ENCODE peak calls at places on chromosomes 6 and 20, in ten cellular contexts. A is body of pancreas, C is H1, H is activated B cell treated with CpG ODN at 0.5 μM for 24 hours, M is fibroblast of the aortic adventitia, X is BJ, W is prostate gland, D is dorsolateral prefrontal cortex, L is Calu3, P is GM20000. O is an unnamed sample.

GRCh38 chr6:98648211-98648914 is 186.0 kb upstream of the POU3F2 start:
- DNase-seq in H (no peak), W (no peak), C (no peak), L (no peak), P (no peak), M (no peak), D (no peak), A (no peak), X (no peak), O (no peak)

GRCh38 chr6:14129572-14129971 is 12.0 kb downstream of the CD83 start:
- DNase-seq in M (peak), D (peak), L (peak), X (no peak), C (no peak), W (peak), A (peak), H (no peak), P (peak), O (peak)

GRCh38 chr6:124197148-124197547 is 393.5 kb downstream of the NKAIN2 start:
- DNase-seq in M (no peak), W (no peak), H (no peak), C (no peak), P (no peak), X (no peak), D (no peak), L (no peak), A (no peak), O (no peak)

GRCh38 chr20:54093423-54094267 is 23.3 kb upstream of the BCAS1 start:
- DNase-seq in L (no peak), M (no peak), P (no peak), H (no peak), D (no peak), W (no peak), X (no peak), A (no peak), C (no peak), O (no peak)

GRCh38 chr6:3061501-3061941 is 6.8 kb upstream of the RIPK1 start:
- DNase-seq in X (no peak), D (no peak), M (peak), H (no peak), W (no peak), A (no peak), L (peak), P (no peak), C (no peak), O (no peak)

GRCh38 chr20:4962257-4962855 is 39.0 kb downstream of the SLC23A2 start:
- DNase-seq in L (no peak), M (no peak), A (no peak), D (no peak), P (no peak), W (no peak), H (no peak), C (no peak), X (no peak), O (no peak)

GRCh38 chr20:59412251-59412650 is 111.8 kb downstream of the EDN3 start:
- DNase-seq in A (no peak), M (no peak), P (no peak), X (no peak), L (no peak), C (no peak), W (no peak), D (peak), H (no peak), O (no peak)

GRCh38 chr6:37783831-37784584 is 35.5 kb upstream of the ZFAND3 start:
- DNase-seq in A (peak), L (no peak), X (no peak), P (peak), H (peak), C (peak), M (peak), D (peak), W (peak), O (no peak)

GRCh38 chr6:158629376-158630221 is 14.9 kb downstream of the DYNLT1 start:
- DNase-seq in P (no peak), A (peak), L (no peak), C (peak), X (no peak), H (no peak), M (no peak), D (no peak), W (no peak), O (no peak)

GRCh38 chr20:1566701-1567100 is 9.2 kb upstream of the SIRPD start:
- DNase-seq in C (no peak), H (no peak), X (no peak), D (no peak), W (no peak), P (peak), M (no peak), A (no peak), L (no peak), O (no peak)

GRCh38 chr6:144922120-144922722 is 637.1 kb downstream of the UTRN start:
- DNase-seq in A (no peak), C (no peak), D (no peak), X (peak), M (peak), P (no peak), W (no peak), H (no peak), L (no peak), O (no peak)

GRCh38 chr6:7101290-7101689 is 6.5 kb upstream of the RREB1 start:
- DNase-seq in P (no peak), L (no peak), M (no peak), D (no peak), H (no peak), C (no peak), W (no peak), A (no peak), X (no peak), O (no peak)

GRCh38 chr6:20044883-20045282 is 167.4 kb downstream of the MBOAT1 start:
- DNase-seq in W (no peak), M (no peak), H (no peak), X (no peak), A (no peak), D (no peak), L (no peak), C (no peak), P (no peak), O (no peak)

GRCh38 chr6:144804246-144804790 is 519.2 kb downstream of the UTRN start:
- DNase-seq in C (no peak), D (no peak), H (no peak), L (no peak), W (no peak), P (no peak), X (no peak), A (no peak), M (no peak), O (no peak)

GRCh38 chr6:26204332-26205160 is 117.3 kb downstream of the HFE start:
- DNase-seq in W (peak), M (peak), C (peak), X (peak), P (peak), A (peak), L (peak), H (peak), D (peak), O (peak)

GRCh38 chr6:12327391-12327790 is 37.2 kb downstream of the EDN1 start:
- DNase-seq in W (no peak), M (peak), C (no peak), A (no peak), L (no peak), X (no peak), D (no peak), H (no peak), P (no peak), O (no peak)

GRCh38 chr20:19992996-19993908 is 23.9 kb upstream of the NAA20 start:
- DNase-seq in X (peak), P (no peak), A (peak), M (peak), H (no peak), W (peak), D (no peak), L (peak), C (no peak), O (no peak)

GRCh38 chr20:34947336-34947735 is 8.3 kb downstream of the GSS start:
- DNase-seq in C (no peak), P (no peak), L (no peak), X (no peak), M (no peak), W (no peak), A (no peak), D (no peak), H (no peak), O (no peak)

DNA sequence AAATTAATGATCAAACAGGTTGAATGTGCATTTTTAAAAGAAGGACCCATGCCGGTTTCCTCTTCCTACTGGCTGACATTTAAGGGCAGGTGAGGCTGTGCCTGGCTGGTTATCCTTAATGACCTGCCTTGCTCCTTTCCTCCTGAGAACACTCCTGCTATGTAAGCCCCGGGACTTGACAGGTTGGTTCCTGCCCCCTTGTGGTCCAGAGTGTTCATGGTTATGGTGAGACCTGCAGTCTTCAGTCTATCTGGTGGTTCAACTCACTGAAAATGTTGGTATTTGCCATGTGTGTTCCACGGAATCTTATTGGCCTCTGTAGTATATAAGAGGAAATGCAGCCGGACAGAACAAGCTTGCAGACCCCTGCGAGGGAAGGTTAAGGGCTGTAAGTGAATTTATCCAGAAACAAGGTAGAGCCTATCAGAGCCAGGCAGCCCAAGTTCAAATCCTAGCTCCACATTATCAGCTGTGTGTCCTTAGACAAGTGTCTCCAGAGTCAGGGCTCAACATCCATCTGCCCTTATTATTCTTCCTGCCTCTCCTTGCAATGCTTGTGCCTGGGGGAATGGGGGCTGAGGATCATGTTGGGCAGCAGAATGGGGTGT is 5.2 kb upstream of the BPIFA3 start:
- DNase-seq in A (peak), D (peak), P (peak), L (peak), H (no peak), W (peak), M (peak), C (peak), X (no peak), O (peak)
- TF ChIP-seq CTCF in A (peak), D (peak), P (peak), L (peak), H (no peak), W (peak), M (peak), C (peak), X (peak), O (peak)

GRCh38 chr20:25247100-25247665 is 702 bp upstream of the PYGB start:
- DNase-seq in D (peak), P (peak), A (peak), H (no peak), C (peak), M (peak), L (peak), X (no peak), W (peak), O (peak)
- TF ChIP-seq CTCF in D (peak), P (no peak), A (peak), H (no peak), C (peak), M (peak), L (no peak), X (peak), W (peak), O (no peak)

DNA sequence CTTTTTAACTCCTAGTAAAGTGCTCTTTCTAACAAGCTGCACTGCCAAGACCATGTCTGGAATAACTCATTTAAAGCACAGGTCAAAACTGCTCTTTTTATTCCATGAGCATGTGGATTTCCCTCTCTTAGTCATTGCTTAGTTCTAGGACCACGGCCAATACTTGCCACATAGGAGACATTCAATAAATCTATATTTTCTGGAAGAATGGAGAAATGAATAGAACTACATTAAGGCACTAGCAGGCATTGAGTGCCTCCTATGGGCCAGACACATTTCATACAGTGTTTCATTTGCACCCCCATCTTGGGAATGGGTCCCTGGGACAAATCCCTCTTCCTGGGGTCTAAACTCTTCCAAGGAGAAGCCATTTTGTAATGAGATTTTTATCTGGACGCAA is 552.8 kb upstream of the CITED2 start:
- DNase-seq in W (no peak), P (peak), H (no peak), L (no peak), D (no peak), A (no peak), M (peak), C (no peak), X (no peak), O (no peak)
- TF ChIP-seq CTCF in W (no peak), P (no peak), H (no peak), L (no peak), D (peak), A (no peak), M (peak), C (peak), X (peak), O (peak)

GRCh38 chr20:14526891-14527290 is 189.5 kb upstream of the FLRT3 start:
- DNase-seq in P (no peak), X (no peak), H (no peak), D (peak), W (no peak), M (no peak), A (no peak), C (no peak), L (no peak), O (no peak)
- TF ChIP-seq CTCF in P (no peak), X (no peak), H (no peak), D (no peak), W (no peak), M (no peak), A (no peak), C (no peak), L (no peak), O (no peak)

O was measured in lung.